ENCODE peak calls at places on chromosome 17, in seven cellular contexts. J is gastrocnemius medialis, U is body of pancreas, X is right lobe of liver, D is breast epithelium, W is esophagus squamous epithelium, F is Peyer's patch. T is an unnamed sample.

GRCh38 chr17:14211246-14211645 is 25.4 kb downstream of the CDRT15 start:
- DNase-seq in J (no peak), U (no peak), X (no peak), D (no peak), W (no peak), F (no peak), T (no peak)

GRCh38 chr17:40311575-40311974 is 2.6 kb downstream of the RARA start:
- DNase-seq in J (no peak), U (peak), X (peak), D (peak), W (no peak), F (peak), T (no peak)

GRCh38 chr17:13306310-13306962 is 288.6 kb upstream of the ELAC2 start:
- DNase-seq in J (no peak), U (peak), X (no peak), D (no peak), W (no peak), F (no peak), T (no peak)

GRCh38 chr17:60109161-60109560 is 30.4 kb upstream of the HEATR6 start:
- DNase-seq in J (no peak), U (no peak), X (no peak), D (no peak), W (no peak), F (no peak), T (no peak)

GRCh38 chr17:73798111-73798748 is 154.0 kb upstream of the SDK2 start:
- DNase-seq in J (no peak), U (peak), X (peak), D (no peak), W (no peak), F (no peak), T (no peak)

GRCh38 chr17:56681561-56682266 is 88.2 kb downstream of the NOG start:
- DNase-seq in J (no peak), U (no peak), X (no peak), D (no peak), W (no peak), F (no peak), T (no peak)

GRCh38 chr17:68198931-68199836 is 48.7 kb upstream of the AMZ2 start:
- DNase-seq in J (no peak), U (peak), X (no peak), D (no peak), W (no peak), F (no peak), T (no peak)

GRCh38 chr17:32771396-32771795 is 105.5 kb downstream of the MYO1D start:
- DNase-seq in J (no peak), U (no peak), X (no peak), D (no peak), W (no peak), F (no peak), T (no peak)

GRCh38 chr17:16929281-16929680 is 42.6 kb downstream of the TNFRSF13B start:
- DNase-seq in J (no peak), U (no peak), X (peak), D (no peak), W (no peak), F (no peak), T (no peak)

GRCh38 chr17:56440391-56440790 is 153.1 kb upstream of the NOG start:
- DNase-seq in J (no peak), U (no peak), X (no peak), D (no peak), W (no peak), F (no peak), T (no peak)

GRCh38 chr17:71601894-71602504 is 518.8 kb upstream of the SOX9 start:
- DNase-seq in J (no peak), U (no peak), X (no peak), D (no peak), W (no peak), F (no peak), T (no peak)

GRCh38 chr17:68302066-68302564 is 10.8 kb downstream of the ARSG start:
- DNase-seq in J (no peak), U (no peak), X (no peak), D (no peak), W (no peak), F (no peak), T (peak)

GRCh38 chr17:41865596-41865893 is 322 bp upstream of the KLHL11 start:
- DNase-seq in J (no peak), U (no peak), X (no peak), D (no peak), W (no peak), F (no peak), T (no peak)

GRCh38 chr17:58307468-58308172 is 21.0 kb downstream of the TSPOAP1 start:
- DNase-seq in J (no peak), U (no peak), X (peak), D (no peak), W (no peak), F (no peak), T (no peak)

GRCh38 chr17:58710948-58711552 is 18.6 kb downstream of the RAD51C start:
- DNase-seq in J (no peak), U (peak), X (no peak), D (no peak), W (no peak), F (no peak), T (no peak)

GRCh38 chr17:37100231-37100630 is 151.5 kb downstream of the AATF start:
- DNase-seq in J (no peak), U (no peak), X (no peak), D (no peak), W (no peak), F (no peak), T (no peak)

GRCh38 chr17:59702304-59702703 is 4.9 kb downstream of the PTRH2 start:
- DNase-seq in J (no peak), U (no peak), X (no peak), D (no peak), W (no peak), F (no peak), T (no peak)

GRCh38 chr17:76843703-76844484 is 24.3 kb upstream of the MGAT5B start:
- DNase-seq in J (no peak), U (no peak), X (no peak), D (no peak), W (no peak), F (no peak), T (no peak)

GRCh38 chr17:39904990-39905288 is 13.5 kb downstream of the GSDMB start:
- DNase-seq in J (no peak), U (no peak), X (no peak), D (no peak), W (no peak), F (no peak), T (no peak)

GRCh38 chr17:67400193-67400592 is 23.1 kb downstream of the PITPNC1 start:
- DNase-seq in J (no peak), U (no peak), X (no peak), D (no peak), W (no peak), F (no peak), T (no peak)

GRCh38 chr17:35808240-35808961 is 883 bp upstream of the TAF15 start:
- DNase-seq in J (no peak), U (no peak), X (no peak), D (no peak), W (no peak), F (no peak), T (no peak)

GRCh38 chr17:77769215-77769614 is 189.3 kb upstream of the TNRC6C start:
- DNase-seq in J (no peak), U (peak), X (no peak), D (no peak), W (no peak), F (no peak), T (peak)

GRCh38 chr17:60416368-60416925 is 5.8 kb upstream of the CHCT1 start:
- DNase-seq in J (no peak), U (no peak), X (no peak), D (no peak), W (no peak), F (no peak), T (no peak)

GRCh38 chr17:40017422-40018080 is 2.3 kb downstream of the CSF3 start:
- DNase-seq in J (peak), U (no peak), X (no peak), D (no peak), W (no peak), F (no peak), T (no peak)

GRCh38 chr17:17424552-17424951 is 52.2 kb upstream of the MED9 start:
- DNase-seq in J (no peak), U (no peak), X (no peak), D (no peak), W (no peak), F (no peak), T (no peak)

GRCh38 chr17:15363702-15364101 is 22.3 kb upstream of the TEKT3 start:
- DNase-seq in J (no peak), U (no peak), X (no peak), D (no peak), W (no peak), F (no peak), T (no peak)

GRCh38 chr17:55743103-55743679 is 7.7 kb upstream of the PCTP start:
- DNase-seq in J (no peak), U (peak), X (no peak), D (peak), W (no peak), F (peak), T (no peak)

GRCh38 chr17:64400644-64401043 is 10.0 kb upstream of the PECAM1 start:
- DNase-seq in J (no peak), U (no peak), X (no peak), D (no peak), W (no peak), F (no peak), T (no peak)
- H3K4me3 ChIP-seq in J (no peak), U (no peak), X (no peak), D (no peak), W (no peak), F (no peak), T (no peak)

DNA sequence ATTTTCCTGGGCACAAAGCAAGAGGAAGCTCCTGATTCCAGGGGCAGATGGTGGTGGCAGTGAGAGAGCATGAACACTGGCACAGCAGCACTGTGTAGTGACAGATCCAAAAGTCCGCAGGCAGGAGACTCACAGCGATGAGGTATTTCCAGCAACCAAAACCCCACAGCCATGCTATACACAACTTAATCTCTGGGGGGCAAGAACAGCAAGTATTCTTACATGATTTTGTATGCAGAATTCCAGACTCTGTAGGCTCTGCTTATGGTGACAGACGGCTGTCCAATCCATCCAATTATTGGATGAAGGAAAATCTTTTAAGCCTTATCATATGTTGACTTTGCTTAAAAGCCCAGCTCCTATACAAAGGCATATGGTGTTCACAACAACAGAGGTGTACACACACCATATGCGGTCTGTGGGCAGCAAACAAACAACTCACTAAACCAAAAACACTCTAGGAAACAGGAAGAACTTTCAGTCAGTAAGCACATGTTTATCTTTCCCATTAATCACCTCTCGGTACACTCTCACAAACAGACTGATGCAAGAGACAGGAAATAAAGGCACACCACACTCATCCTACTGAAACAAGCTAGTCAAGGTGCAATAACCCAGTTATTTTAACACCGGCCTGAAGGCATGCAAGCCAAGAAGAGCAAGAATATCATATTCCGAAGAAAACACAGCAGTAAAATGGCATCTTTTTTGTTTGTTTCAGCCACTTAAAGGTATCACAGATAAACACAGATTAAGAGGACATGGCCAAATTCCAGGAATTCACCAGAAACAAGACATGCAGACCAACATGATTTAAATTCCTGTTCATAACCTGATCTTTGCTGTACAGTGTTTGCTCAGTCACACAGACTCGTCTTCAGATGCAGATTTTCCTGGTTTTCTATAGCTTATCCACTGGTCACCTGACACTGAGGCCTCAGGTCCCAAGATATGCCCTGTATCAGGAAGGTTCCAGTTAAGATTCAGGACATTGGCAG is 47.8 kb downstream of the ERN1 start:
- DNase-seq in J (no peak), U (peak), X (no peak), D (no peak), W (no peak), F (no peak), T (no peak)
- TF ChIP-seq POLR2A in J (no peak), U (no peak), X (no peak), D (no peak), W (no peak), F (peak), T (no peak)

GRCh38 chr17:21044971-21045370 is 2.2 kb upstream of the USP22 start:
- DNase-seq in J (no peak), U (no peak), X (no peak), D (no peak), W (no peak), F (no peak), T (no peak)

GRCh38 chr17:21042434-21043295 is at the start of gene USP22:
- DNase-seq in J (no peak), U (peak), X (no peak), D (no peak), W (no peak), F (peak), T (peak)

GRCh38 chr17:21041753-21042433 is 918 bp downstream of the USP22 start:
- DNase-seq in J (peak), U (peak), X (peak), D (peak), W (peak), F (peak), T (peak)

GRCh38 chr17:21046215-21046614 is 3.4 kb upstream of the USP22 start:
- DNase-seq in J (no peak), U (no peak), X (no peak), D (no peak), W (no peak), F (no peak), T (no peak)

GRCh38 chr17:21043296-21044232 is 753 bp upstream of the USP22 start:
- DNase-seq in J (peak), U (peak), X (peak), D (peak), W (peak), F (no peak), T (peak)
- H3K4me3 ChIP-seq in J (peak), U (peak), X (peak), D (peak), W (peak), F (peak), T (peak)

DNA sequence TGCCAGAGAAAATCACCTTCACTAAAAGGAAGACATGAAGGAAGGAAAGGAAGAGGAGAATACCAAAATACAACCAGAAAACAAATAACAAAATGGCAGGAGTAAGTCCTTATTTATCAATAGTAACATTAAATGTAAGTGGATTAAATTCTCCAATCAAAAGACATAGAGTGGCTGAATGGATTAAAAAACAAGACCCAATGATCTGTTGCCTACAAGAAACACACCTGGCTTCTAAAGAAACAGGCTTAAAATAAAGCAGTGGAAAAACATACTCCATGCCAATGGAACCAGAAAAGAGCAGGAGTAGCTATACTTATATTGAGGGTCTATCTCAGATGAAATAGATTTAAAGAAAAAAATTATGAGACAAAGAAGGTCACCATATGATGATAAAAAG is 86.4 kb upstream of the METRNL start:
- DNase-seq in J (no peak), U (no peak), X (no peak), D (no peak), W (no peak), F (no peak), T (no peak)
- TF ChIP-seq POLR2A in J (no peak), U (no peak), X (no peak), D (no peak), W (no peak), F (no peak), T (no peak)

DNA sequence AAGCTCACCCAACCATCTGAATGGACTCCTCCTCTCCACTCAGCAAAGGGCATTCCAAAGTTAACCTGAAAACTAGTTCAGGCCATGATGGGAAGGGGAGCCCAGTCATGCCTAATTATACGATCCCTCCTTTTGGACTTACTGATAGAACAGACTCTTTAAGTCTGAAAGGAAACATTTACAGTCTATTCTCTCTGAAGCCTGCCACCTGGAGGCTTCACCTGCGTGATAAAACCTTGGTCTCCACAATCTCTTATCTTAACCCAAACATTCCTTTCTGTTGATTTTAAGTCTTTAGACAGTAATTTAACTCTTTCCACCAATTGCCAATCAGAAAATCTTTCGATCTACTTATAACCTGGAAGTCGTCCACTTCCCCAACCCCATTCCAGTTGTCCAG is 9.0 kb upstream of the MPP2 start:
- DNase-seq in J (no peak), U (no peak), X (no peak), D (no peak), W (no peak), F (no peak), T (no peak)
- H3K4me3 ChIP-seq in J (no peak), U (no peak), X (no peak), D (no peak), W (no peak), F (no peak), T (no peak)

GRCh38 chr17:1485311-1485747 is 7.2 kb downstream of the MYO1C start:
- DNase-seq in J (no peak), U (peak), X (no peak), D (no peak), W (no peak), F (peak), T (peak)

GRCh38 chr17:1484060-1484535 is 8.4 kb downstream of the MYO1C start:
- DNase-seq in J (no peak), U (no peak), X (no peak), D (no peak), W (no peak), F (peak), T (peak)

GRCh38 chr17:1486802-1487695 is 5.4 kb downstream of the MYO1C start:
- DNase-seq in J (no peak), U (peak), X (no peak), D (peak), W (no peak), F (peak), T (peak)

GRCh38 chr17:1484586-1485310 is 7.7 kb downstream of the MYO1C start:
- DNase-seq in J (no peak), U (peak), X (no peak), D (peak), W (no peak), F (peak), T (peak)

DNA sequence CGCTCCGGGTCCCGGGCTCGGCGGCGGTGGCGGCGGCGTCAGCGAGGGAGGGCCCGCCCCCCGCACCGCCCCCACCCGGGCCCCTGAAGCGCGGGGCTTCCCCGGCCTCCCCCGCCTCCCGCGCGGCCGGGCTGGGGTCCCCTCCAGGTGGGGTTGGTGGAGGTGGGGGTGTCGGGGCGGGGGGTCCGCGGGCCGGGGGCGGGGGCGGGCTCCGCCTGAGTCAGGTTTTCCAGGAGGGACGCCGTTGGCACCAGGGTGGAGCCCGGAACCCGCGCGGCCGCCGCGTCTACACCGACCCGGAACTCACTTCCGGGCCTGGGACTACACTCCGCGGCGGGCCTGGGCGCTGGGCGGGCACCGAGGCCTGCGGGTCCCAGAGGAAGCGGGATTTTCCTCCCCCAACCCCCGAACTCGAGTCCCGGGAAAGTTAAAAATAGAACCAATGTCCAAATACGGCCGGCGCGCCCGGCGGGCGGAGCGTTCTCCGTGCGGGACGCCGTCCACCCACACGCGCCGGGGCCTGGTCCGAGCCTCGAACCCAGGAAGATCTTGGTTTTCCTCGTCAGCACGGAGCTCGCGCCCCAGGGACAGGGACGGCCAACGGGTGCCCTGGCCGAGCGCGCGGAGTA is 6.6 kb downstream of the MYO1C start:
- DNase-seq in J (peak), U (peak), X (peak), D (peak), W (no peak), F (peak), T (peak)
- TF ChIP-seq POLR2A in J (peak), U (peak), X (peak), D (no peak), W (no peak), F (peak), T (no peak)

DNA sequence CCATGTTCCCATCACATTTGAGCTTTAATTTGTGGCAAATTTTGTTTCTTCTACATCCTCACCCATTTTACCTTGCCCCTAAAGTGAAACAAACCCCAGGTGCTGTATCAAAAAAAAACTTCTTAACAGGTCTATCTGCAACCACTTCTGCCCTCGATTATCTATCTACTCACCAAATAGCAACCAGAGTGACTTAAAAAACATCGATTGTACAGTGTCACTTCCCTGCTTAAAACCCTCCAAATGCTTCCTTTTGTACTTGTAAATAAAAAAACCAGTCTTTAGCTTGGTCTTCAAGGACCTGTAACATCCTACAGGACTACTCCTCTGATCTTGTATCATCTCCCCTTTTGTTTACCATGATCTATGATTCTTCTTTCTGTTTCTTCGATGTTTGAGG is 82.6 kb upstream of the CORO6 start:
- DNase-seq in J (no peak), U (no peak), X (no peak), D (no peak), W (no peak), F (no peak), T (no peak)
- H3K4me3 ChIP-seq in J (no peak), U (no peak), X (no peak), D (no peak), W (no peak), F (no peak), T (no peak)

GRCh38 chr17:869567-870530 is 87.7 kb downstream of the MRM3 start:
- DNase-seq in J (peak), U (peak), X (no peak), D (no peak), W (no peak), F (no peak), T (no peak)

GRCh38 chr17:869067-869466 is 86.9 kb downstream of the MRM3 start:
- DNase-seq in J (peak), U (peak), X (no peak), D (no peak), W (no peak), F (no peak), T (no peak)

GRCh38 chr17:876272-876671 is 94.1 kb downstream of the MRM3 start:
- DNase-seq in J (no peak), U (no peak), X (no peak), D (no peak), W (no peak), F (no peak), T (no peak)

GRCh38 chr17:871731-872517 is 89.8 kb downstream of the MRM3 start:
- DNase-seq in J (no peak), U (no peak), X (no peak), D (no peak), W (no peak), F (no peak), T (no peak)

GRCh38 chr17:872843-873242 is 90.7 kb downstream of the MRM3 start:
- DNase-seq in J (no peak), U (no peak), X (no peak), D (no peak), W (no peak), F (no peak), T (no peak)
- TF ChIP-seq POLR2A in J (no peak), U (no peak), X (no peak), D (no peak), W (no peak), F (no peak), T (no peak)